ENCODE peak calls at places on chromosomes 5 and 9, in six cellular contexts. M is stimulated activated CD8-positive, alpha-beta memory T cell treated with anti-CD3 and anti-CD28 coated beads, Interleukin-15, amount 100 ng/mL, for 1 hour; P is small intestine; V is immature natural killer cell; R is hippocampal formation; Z is hepatocyte. X is an unnamed sample.

GRCh38 chr9:8579661-8580060 is 780.1 kb upstream of the DMAC1 start:
- DNase-seq in M (no peak), P (peak; percentile 10), V (no peak), R (no peak), Z (no peak), X (no peak)

GRCh38 chr5:57532513-57533497 is 50.2 kb upstream of the ACTBL2 start:
- DNase-seq in M (no peak), P (no peak), V (no peak), R (no peak), Z (no peak), X (peak; percentile 79)

GRCh38 chr9:114507726-114508125 is 2.5 kb upstream of the WHRN start:
- DNase-seq in M (no peak), P (peak; percentile 48), V (no peak), R (peak; percentile 46), Z (peak; percentile 53), X (peak; percentile 30)

GRCh38 chr9:133691659-133692363 is 46.3 kb downstream of the SARDH start:
- DNase-seq in M (no peak), P (no peak), V (no peak), R (no peak), Z (peak; percentile 64), X (no peak)

GRCh38 chr9:125521462-125522327 is 185.3 kb downstream of the MAPKAP1 start:
- DNase-seq in M (no peak), P (no peak), V (no peak), R (no peak), Z (no peak), X (peak; percentile 94)

GRCh38 chr9:124007157-124007460 is 4.5 kb upstream of the LHX2 start:
- DNase-seq in M (no peak), P (no peak), V (no peak), R (no peak), Z (no peak), X (no peak)

GRCh38 chr5:62284946-62285891 is 20.8 kb upstream of the KIF2A start:
- DNase-seq in M (no peak), P (no peak), V (no peak), R (no peak), Z (no peak), X (no peak)

GRCh38 chr9:131423171-131423581 is 29.3 kb downstream of the PRRC2B start:
- DNase-seq in M (no peak), P (peak; percentile 48), V (no peak), R (peak; percentile 75), Z (peak; percentile 78), X (peak; percentile 97)

GRCh38 chr9:129145841-129146292 is 32.2 kb downstream of the IER5L start:
- DNase-seq in M (no peak), P (no peak), V (no peak), R (no peak), Z (peak; percentile 71), X (peak; percentile 49)

GRCh38 chr9:124355941-124356744 is 59.1 kb downstream of the PSMB7 start:
- DNase-seq in M (no peak), P (no peak), V (no peak), R (no peak), Z (no peak), X (no peak)

GRCh38 chr9:125988479-125989050 is 241.4 kb downstream of the PBX3 start:
- DNase-seq in M (no peak), P (no peak), V (no peak), R (no peak), Z (no peak), X (no peak)

GRCh38 chr5:56876325-56876724 is 33.1 kb upstream of the SETD9 start:
- DNase-seq in M (no peak), P (no peak), V (no peak), R (no peak), Z (no peak), X (peak; percentile 70)

GRCh38 chr9:77772641-77773040 is 124.5 kb upstream of the GNA14 start:
- DNase-seq in M (no peak), P (no peak), V (no peak), R (no peak), Z (no peak), X (no peak)

GRCh38 chr9:17731308-17731707 is 152.4 kb downstream of the SH3GL2 start:
- DNase-seq in M (no peak), P (no peak), V (no peak), R (no peak), Z (no peak), X (no peak)

GRCh38 chr5:176995122-176995490 is 11.5 kb downstream of the UIMC1 start:
- DNase-seq in M (no peak), P (no peak), V (no peak), R (no peak), Z (no peak), X (no peak)

GRCh38 chr5:180960209-180960608 is 28.4 kb upstream of the BTNL3 start:
- DNase-seq in M (no peak), P (no peak), V (no peak), R (no peak), Z (no peak), X (no peak)

GRCh38 chr5:171961117-171961516 is 45.3 kb downstream of the FBXW11 start:
- DNase-seq in M (no peak), P (no peak), V (no peak), R (no peak), Z (no peak), X (no peak)

GRCh38 chr5:157729858-157730257 is 1.4 kb upstream of the THG1L start:
- DNase-seq in M (no peak), P (no peak), V (no peak), R (no peak), Z (no peak), X (no peak)